ENCODE peak calls at places on chromosomes 4 and X, in eight cellular contexts. I is KBM-7; X is stromal cell of bone marrow; A is lower lobe of right lung; K is NCI-H1092; L is stimulated activated naive CD4-positive, alpha-beta T cell; Q is fibroblast of the aortic adventitia; Z is stimulated activated CD4-positive, alpha-beta T cell treated with anti-CD3 and anti-CD28 coated beads, Interleukin-15, amount 100 ng/mL, for 24 hours. J is an unnamed sample.

GRCh38 chr4:118417325-118417724 is 64.5 kb upstream of the PRSS12 start:
- DNase-seq in I (no peak), X (no peak), A (no peak), K (no peak), L (no peak), Q (peak), Z (no peak), J (no peak)

GRCh38 chr4:76562161-76562560 is 127.1 kb downstream of the SHROOM3 start:
- DNase-seq in I (no peak), X (no peak), A (no peak), K (no peak), L (no peak), Q (peak), Z (no peak), J (no peak)

GRCh38 chr4:29153642-29154041 is 1566.5 kb upstream of the PCDH7 start:
- DNase-seq in I (no peak), X (no peak), A (no peak), K (no peak), L (no peak), Q (no peak), Z (no peak), J (no peak)

GRCh38 chr4:88672987-88673386 is 24.6 kb downstream of the NAP1L5 start:
- DNase-seq in I (peak), X (no peak), A (no peak), K (peak), L (no peak), Q (peak), Z (peak), J (no peak)

GRCh38 chr4:142607976-142608375 is 238.1 kb downstream of the INPP4B start:
- DNase-seq in I (no peak), X (no peak), A (no peak), K (no peak), L (no peak), Q (no peak), Z (no peak), J (no peak)

GRCh38 chr4:48147621-48148020 is 13.6 kb upstream of the TXK start:
- DNase-seq in I (no peak), X (no peak), A (no peak), K (no peak), L (no peak), Q (no peak), Z (no peak), J (no peak)

GRCh38 chr4:131113273-131113672 is 2017.3 kb downstream of the C4orf33 start:
- DNase-seq in I (no peak), X (no peak), A (no peak), K (no peak), L (no peak), Q (no peak), Z (no peak), J (no peak)

GRCh38 chrX:68807818-68808217 is 21.0 kb upstream of the EFNB1 start:
- DNase-seq in I (peak), X (no peak), A (no peak), K (no peak), L (no peak), Q (peak), Z (no peak), J (no peak)

GRCh38 chrX:153931748-153932147 is 3.1 kb downstream of the NAA10 start:
- DNase-seq in I (no peak), X (no peak), A (no peak), K (no peak), L (no peak), Q (no peak), Z (no peak), J (no peak)

GRCh38 chr4:61202100-61202637 is 2.0 kb downstream of the ADGRL3 start:
- DNase-seq in I (no peak), X (no peak), A (peak), K (peak), L (no peak), Q (no peak), Z (no peak), J (no peak)

GRCh38 chrX:149567621-149568417 is 18.1 kb upstream of the HSFX3 start:
- DNase-seq in I (no peak), X (no peak), A (no peak), K (no peak), L (no peak), Q (no peak), Z (no peak), J (no peak)

GRCh38 chrX:33132569-33132968 is 78.8 kb downstream of the DMD start:
- DNase-seq in I (no peak), X (no peak), A (no peak), K (no peak), L (no peak), Q (no peak), Z (no peak), J (no peak)